ENCODE peak calls at places on chromosome 15, in eight cellular contexts. One of them, this sample, is unnamed.

GRCh38 chr15:94673801-94674200 is 442.4 kb downstream of the MCTP2 start:
- DNase-seq in brain microvascular endothelial cell: no peak
- DNase-seq in CD8-positive, alpha-beta T cell: no peak
- DNase-seq in dorsolateral prefrontal cortex: no peak
- DNase-seq in ovary: no peak
- DNase-seq in OCI-LY7: no peak
- DNase-seq in WERI-Rb-1: no peak
- DNase-seq in esophagus squamous epithelium: no peak
- DNase-seq in this sample: no peak

GRCh38 chr15:75107905-75108838 is 84.8 kb downstream of the PPCDC start:
- DNase-seq in esophagus squamous epithelium: no peak
- DNase-seq in CD8-positive, alpha-beta T cell: peak; percentile 67
- DNase-seq in OCI-LY7: no peak
- DNase-seq in brain microvascular endothelial cell: peak; percentile 70
- DNase-seq in dorsolateral prefrontal cortex: no peak
- DNase-seq in ovary: no peak
- DNase-seq in WERI-Rb-1: no peak
- DNase-seq in this sample: peak; percentile 88

GRCh38 chr15:92909131-92909781 is 9.1 kb downstream of the CHD2 start:
- DNase-seq in dorsolateral prefrontal cortex: no peak
- DNase-seq in OCI-LY7: no peak
- DNase-seq in brain microvascular endothelial cell: no peak
- DNase-seq in esophagus squamous epithelium: no peak
- DNase-seq in ovary: no peak
- DNase-seq in CD8-positive, alpha-beta T cell: no peak
- DNase-seq in WERI-Rb-1: no peak
- DNase-seq in this sample: no peak

GRCh38 chr15:70421197-70421482 is 323.4 kb upstream of the TLE3 start:
- DNase-seq in CD8-positive, alpha-beta T cell: no peak
- DNase-seq in ovary: no peak
- DNase-seq in esophagus squamous epithelium: no peak
- DNase-seq in OCI-LY7: no peak
- DNase-seq in brain microvascular endothelial cell: no peak
- DNase-seq in dorsolateral prefrontal cortex: no peak
- DNase-seq in WERI-Rb-1: peak; percentile 68
- DNase-seq in this sample: no peak

GRCh38 chr15:99403597-99403996 is 152.3 kb downstream of the LRRC28 start:
- DNase-seq in WERI-Rb-1: no peak
- DNase-seq in OCI-LY7: no peak
- DNase-seq in esophagus squamous epithelium: no peak
- DNase-seq in brain microvascular endothelial cell: no peak
- DNase-seq in CD8-positive, alpha-beta T cell: no peak
- DNase-seq in ovary: no peak
- DNase-seq in dorsolateral prefrontal cortex: no peak
- DNase-seq in this sample: no peak

GRCh38 chr15:35078221-35078915 is 6.7 kb downstream of the NANOGP8 start:
- DNase-seq in esophagus squamous epithelium: no peak
- DNase-seq in brain microvascular endothelial cell: peak; percentile 5
- DNase-seq in CD8-positive, alpha-beta T cell: peak; percentile 34
- DNase-seq in OCI-LY7: peak; percentile 56
- DNase-seq in ovary: no peak
- DNase-seq in dorsolateral prefrontal cortex: no peak
- DNase-seq in WERI-Rb-1: peak; percentile 42
- DNase-seq in this sample: peak; percentile 19

GRCh38 chr15:68700395-68701123 is 120.1 kb downstream of the ANP32A start:
- DNase-seq in CD8-positive, alpha-beta T cell: no peak
- DNase-seq in brain microvascular endothelial cell: peak; percentile 55
- DNase-seq in WERI-Rb-1: peak; percentile 87
- DNase-seq in ovary: peak; percentile 75
- DNase-seq in esophagus squamous epithelium: no peak
- DNase-seq in OCI-LY7: no peak
- DNase-seq in dorsolateral prefrontal cortex: peak; percentile 78
- DNase-seq in this sample: no peak

GRCh38 chr15:74496648-74497047 is 35.7 kb upstream of the UBL7 start:
- DNase-seq in ovary: no peak
- DNase-seq in dorsolateral prefrontal cortex: no peak
- DNase-seq in esophagus squamous epithelium: no peak
- DNase-seq in CD8-positive, alpha-beta T cell: no peak
- DNase-seq in WERI-Rb-1: no peak
- DNase-seq in brain microvascular endothelial cell: no peak
- DNase-seq in OCI-LY7: no peak
- DNase-seq in this sample: no peak

GRCh38 chr15:69104050-69104750 is 56.2 kb upstream of the GLCE start:
- DNase-seq in CD8-positive, alpha-beta T cell: no peak
- DNase-seq in esophagus squamous epithelium: no peak
- DNase-seq in brain microvascular endothelial cell: no peak
- DNase-seq in dorsolateral prefrontal cortex: no peak
- DNase-seq in ovary: no peak
- DNase-seq in WERI-Rb-1: no peak
- DNase-seq in OCI-LY7: no peak
- DNase-seq in this sample: no peak

GRCh38 chr15:80105193-80105984 is 45.9 kb downstream of the ZFAND6 start:
- DNase-seq in OCI-LY7: no peak
- DNase-seq in esophagus squamous epithelium: no peak
- DNase-seq in dorsolateral prefrontal cortex: no peak
- DNase-seq in brain microvascular endothelial cell: no peak
- DNase-seq in CD8-positive, alpha-beta T cell: no peak
- DNase-seq in WERI-Rb-1: no peak
- DNase-seq in ovary: no peak
- DNase-seq in this sample: peak; percentile 25

GRCh38 chr15:83153288-83153687 is 45.8 kb downstream of the TM6SF1 start:
- DNase-seq in OCI-LY7: no peak
- DNase-seq in ovary: no peak
- DNase-seq in CD8-positive, alpha-beta T cell: no peak
- DNase-seq in esophagus squamous epithelium: no peak
- DNase-seq in dorsolateral prefrontal cortex: no peak
- DNase-seq in WERI-Rb-1: no peak
- DNase-seq in brain microvascular endothelial cell: no peak
- DNase-seq in this sample: no peak

GRCh38 chr15:73924258-73924921 is 1.9 kb upstream of the LOXL1 start:
- DNase-seq in OCI-LY7: no peak
- DNase-seq in WERI-Rb-1: peak; percentile 91
- DNase-seq in brain microvascular endothelial cell: peak; percentile 62
- DNase-seq in dorsolateral prefrontal cortex: no peak
- DNase-seq in esophagus squamous epithelium: no peak
- DNase-seq in ovary: peak; percentile 62
- DNase-seq in CD8-positive, alpha-beta T cell: no peak
- DNase-seq in this sample: no peak

DNA sequence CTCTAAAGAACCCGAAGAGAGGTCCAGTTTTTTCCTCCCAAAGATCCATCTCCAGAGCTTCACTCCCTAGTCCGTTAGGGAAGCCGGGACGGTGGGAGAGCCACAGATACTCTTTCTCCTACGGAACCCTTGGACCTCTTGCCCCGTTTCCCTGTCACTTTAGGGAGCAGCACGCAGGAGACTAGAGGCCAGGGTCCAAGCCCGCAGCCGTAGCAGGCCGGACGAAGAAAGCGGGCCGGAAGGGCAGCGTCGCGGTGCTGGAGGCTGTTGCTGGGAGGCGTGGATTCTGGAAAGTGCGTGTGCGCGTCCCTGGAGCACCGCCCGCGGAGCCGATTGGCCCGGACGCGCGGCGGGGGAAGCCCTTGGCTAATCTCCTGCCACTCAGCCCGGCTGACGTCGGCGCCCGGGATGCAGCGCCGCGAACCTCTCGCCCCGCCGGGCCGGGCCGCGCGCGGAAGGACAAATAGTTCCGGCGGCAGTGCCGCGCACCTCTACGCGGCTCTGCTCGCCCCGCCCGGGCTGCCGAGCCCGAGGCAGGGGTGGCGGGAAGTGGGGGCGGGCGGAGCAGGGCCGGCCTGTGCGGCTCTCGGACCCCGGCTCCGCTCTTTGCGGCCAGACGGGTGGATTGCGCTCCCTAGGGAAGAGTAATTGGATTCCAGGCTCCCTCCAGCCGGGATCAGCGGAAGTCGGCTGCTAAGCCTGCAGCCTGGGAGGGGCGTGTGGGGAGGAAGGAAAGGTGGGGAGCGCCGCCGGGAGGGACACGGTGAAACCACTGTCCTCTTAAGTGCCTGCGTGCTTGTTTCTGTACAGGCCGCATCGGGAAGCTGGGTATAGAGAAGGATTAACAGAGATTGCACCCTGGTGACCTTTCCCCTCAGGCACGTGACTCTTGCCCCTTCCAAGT is 31.3 kb upstream of the TCF12 start:
- DNase-seq in WERI-Rb-1: peak; percentile 95
- DNase-seq in esophagus squamous epithelium: peak; percentile 33
- DNase-seq in ovary: peak; percentile 96
- DNase-seq in CD8-positive, alpha-beta T cell: peak; percentile 74
- DNase-seq in OCI-LY7: peak; percentile 83
- DNase-seq in brain microvascular endothelial cell: peak; percentile 88
- DNase-seq in dorsolateral prefrontal cortex: peak; percentile 83
- DNase-seq in this sample: peak; percentile 64
- TF ChIP-seq CTCF in WERI-Rb-1: peak; percentile 12
- TF ChIP-seq CTCF in esophagus squamous epithelium: no peak
- TF ChIP-seq CTCF in ovary: no peak
- TF ChIP-seq CTCF in CD8-positive, alpha-beta T cell: no peak
- TF ChIP-seq CTCF in OCI-LY7: peak; percentile 17
- TF ChIP-seq CTCF in brain microvascular endothelial cell: peak; percentile 23
- TF ChIP-seq CTCF in dorsolateral prefrontal cortex: no peak
- TF ChIP-seq CTCF in this sample: no peak

GRCh38 chr15:77753939-77754338 is 121.2 kb upstream of the LINGO1 start:
- DNase-seq in CD8-positive, alpha-beta T cell: no peak
- DNase-seq in esophagus squamous epithelium: no peak
- DNase-seq in ovary: no peak
- DNase-seq in OCI-LY7: no peak
- DNase-seq in brain microvascular endothelial cell: no peak
- DNase-seq in dorsolateral prefrontal cortex: no peak
- DNase-seq in WERI-Rb-1: no peak
- DNase-seq in this sample: no peak
- H3K4me3 ChIP-seq in CD8-positive, alpha-beta T cell: no peak overlapping the region
- H3K4me3 ChIP-seq in esophagus squamous epithelium: no peak overlapping the region
- H3K4me3 ChIP-seq in ovary: no peak overlapping the region
- H3K4me3 ChIP-seq in OCI-LY7: no peak overlapping the region
- H3K4me3 ChIP-seq in brain microvascular endothelial cell: no peak overlapping the region
- H3K4me3 ChIP-seq in dorsolateral prefrontal cortex: no peak overlapping the region
- H3K4me3 ChIP-seq in WERI-Rb-1: no peak overlapping the region
- H3K4me3 ChIP-seq in this sample: no peak overlapping the region

GRCh38 chr15:48962662-48963523 is 826 bp downstream of the SHC4 start:
- DNase-seq in WERI-Rb-1: no peak
- DNase-seq in dorsolateral prefrontal cortex: no peak
- DNase-seq in esophagus squamous epithelium: no peak
- DNase-seq in OCI-LY7: no peak
- DNase-seq in CD8-positive, alpha-beta T cell: no peak
- DNase-seq in ovary: peak; percentile 29
- DNase-seq in brain microvascular endothelial cell: peak; percentile 28
- DNase-seq in this sample: no peak

GRCh38 chr15:48966595-48967301 is 3.0 kb upstream of the SHC4 start:
- DNase-seq in brain microvascular endothelial cell: peak; percentile 71
- DNase-seq in CD8-positive, alpha-beta T cell: peak; percentile 42
- DNase-seq in OCI-LY7: no peak
- DNase-seq in WERI-Rb-1: no peak
- DNase-seq in esophagus squamous epithelium: no peak
- DNase-seq in dorsolateral prefrontal cortex: no peak
- DNase-seq in ovary: no peak
- DNase-seq in this sample: peak; percentile 37

GRCh38 chr15:48965972-48966371 is 2.3 kb upstream of the SHC4 start:
- DNase-seq in CD8-positive, alpha-beta T cell: no peak
- DNase-seq in dorsolateral prefrontal cortex: no peak
- DNase-seq in WERI-Rb-1: peak; percentile 47
- DNase-seq in OCI-LY7: peak; percentile 18
- DNase-seq in ovary: no peak
- DNase-seq in esophagus squamous epithelium: no peak
- DNase-seq in brain microvascular endothelial cell: peak; percentile 53
- DNase-seq in this sample: no peak

GRCh38 chr15:48964898-48965297 is 1.2 kb upstream of the SHC4 start:
- DNase-seq in CD8-positive, alpha-beta T cell: no peak
- DNase-seq in esophagus squamous epithelium: no peak
- DNase-seq in dorsolateral prefrontal cortex: no peak
- DNase-seq in ovary: no peak
- DNase-seq in brain microvascular endothelial cell: no peak
- DNase-seq in WERI-Rb-1: no peak
- DNase-seq in OCI-LY7: no peak
- DNase-seq in this sample: no peak

GRCh38 chr15:48963524-48964113 is at the start of gene SHC4:
- DNase-seq in esophagus squamous epithelium: no peak
- DNase-seq in dorsolateral prefrontal cortex: peak; percentile 83
- DNase-seq in WERI-Rb-1: no peak
- DNase-seq in CD8-positive, alpha-beta T cell: no peak
- DNase-seq in OCI-LY7: no peak
- DNase-seq in ovary: peak; percentile 62
- DNase-seq in brain microvascular endothelial cell: peak; percentile 79
- DNase-seq in this sample: no peak
- TF ChIP-seq CTCF in esophagus squamous epithelium: no peak
- TF ChIP-seq CTCF in dorsolateral prefrontal cortex: peak; percentile 48
- TF ChIP-seq CTCF in WERI-Rb-1: no peak
- TF ChIP-seq CTCF in CD8-positive, alpha-beta T cell: no peak
- TF ChIP-seq CTCF in OCI-LY7: no peak
- TF ChIP-seq CTCF in ovary: no peak
- TF ChIP-seq CTCF in brain microvascular endothelial cell: peak; percentile 64
- TF ChIP-seq CTCF in this sample: peak; percentile 30

GRCh38 chr15:40471778-40472130 is 970 bp downstream of the CHST14 start:
- DNase-seq in WERI-Rb-1: no peak
- DNase-seq in CD8-positive, alpha-beta T cell: peak; percentile 22
- DNase-seq in ovary: no peak
- DNase-seq in esophagus squamous epithelium: no peak
- DNase-seq in brain microvascular endothelial cell: no peak
- DNase-seq in OCI-LY7: peak; percentile 15
- DNase-seq in dorsolateral prefrontal cortex: no peak
- DNase-seq in this sample: no peak

GRCh38 chr15:40471105-40471777 is 457 bp downstream of the CHST14 start:
- DNase-seq in WERI-Rb-1: no peak
- DNase-seq in brain microvascular endothelial cell: no peak
- DNase-seq in CD8-positive, alpha-beta T cell: peak; percentile 19
- DNase-seq in ovary: peak; percentile 55
- DNase-seq in dorsolateral prefrontal cortex: no peak
- DNase-seq in esophagus squamous epithelium: no peak
- DNase-seq in OCI-LY7: peak; percentile 25
- DNase-seq in this sample: no peak

GRCh38 chr15:40474581-40474980 is 3.8 kb downstream of the CHST14 start:
- DNase-seq in OCI-LY7: no peak
- DNase-seq in dorsolateral prefrontal cortex: no peak
- DNase-seq in ovary: no peak
- DNase-seq in CD8-positive, alpha-beta T cell: no peak
- DNase-seq in WERI-Rb-1: no peak
- DNase-seq in esophagus squamous epithelium: no peak
- DNase-seq in brain microvascular endothelial cell: no peak
- DNase-seq in this sample: no peak

GRCh38 chr15:40470423-40471104 is at the start of gene CHST14:
- DNase-seq in CD8-positive, alpha-beta T cell: peak; percentile 57
- DNase-seq in esophagus squamous epithelium: no peak
- DNase-seq in dorsolateral prefrontal cortex: no peak
- DNase-seq in brain microvascular endothelial cell: peak; percentile 7
- DNase-seq in ovary: peak; percentile 73
- DNase-seq in WERI-Rb-1: peak; percentile 78
- DNase-seq in OCI-LY7: peak; percentile 64
- DNase-seq in this sample: no peak

GRCh38 chr15:40472171-40472727 is 1.5 kb downstream of the CHST14 start:
- DNase-seq in dorsolateral prefrontal cortex: no peak
- DNase-seq in WERI-Rb-1: no peak
- DNase-seq in ovary: no peak
- DNase-seq in OCI-LY7: no peak
- DNase-seq in esophagus squamous epithelium: no peak
- DNase-seq in CD8-positive, alpha-beta T cell: no peak
- DNase-seq in brain microvascular endothelial cell: no peak
- DNase-seq in this sample: no peak
- H3K4me3 ChIP-seq in dorsolateral prefrontal cortex: peak overlapping the region; percentile 69
- H3K4me3 ChIP-seq in WERI-Rb-1: peak overlapping the region; percentile 86
- H3K4me3 ChIP-seq in ovary: peak overlapping the region; percentile 69
- H3K4me3 ChIP-seq in OCI-LY7: peak overlapping the region; percentile 70
- H3K4me3 ChIP-seq in esophagus squamous epithelium: no peak overlapping the region
- H3K4me3 ChIP-seq in CD8-positive, alpha-beta T cell: peak overlapping the region; percentile 88
- H3K4me3 ChIP-seq in brain microvascular endothelial cell: peak overlapping the region; percentile 70
- H3K4me3 ChIP-seq in this sample: peak overlapping the region; percentile 74